ENCODE peak calls at places on chromosomes 3 and 15, in five cellular contexts. G is endothelial cell of umbilical vein; R is CD4-positive, alpha-beta memory T cell; Y is H9; X is CD8-positive, alpha-beta memory T cell. P is an unnamed sample.

GRCh38 chr3:51498871-51499790 is 684 bp downstream of the DCAF1 start:
- DNase-seq in G (peak; percentile 96), X (peak; percentile 73), Y (peak; percentile 97), R (peak; percentile 77), P (peak; percentile 82)

GRCh38 chr3:50008931-50009330 is 69.0 kb downstream of the RBM6 start:
- DNase-seq in X (no peak), R (no peak), G (no peak), Y (no peak), P (no peak)

GRCh38 chr3:74906181-74906580 is 291.7 kb upstream of the CNTN3 start:
- DNase-seq in X (no peak), G (no peak), R (no peak), Y (no peak), P (no peak)

GRCh38 chr15:80801891-80802680 is 22.9 kb downstream of the CEMIP start:
- DNase-seq in X (no peak), R (no peak), Y (no peak), G (peak; percentile 35), P (no peak)

GRCh38 chr3:129613205-129613740 is 6.8 kb upstream of the PLXND1 start:
- DNase-seq in R (no peak), X (no peak), G (no peak), Y (no peak), P (no peak)

GRCh38 chr3:142019794-142020320 is 129.5 kb downstream of the TFDP2 start:
- DNase-seq in R (no peak), X (no peak), G (peak; percentile 36), Y (no peak), P (no peak)

GRCh38 chr3:55631766-55632331 is 144.7 kb upstream of the WNT5A start:
- DNase-seq in X (no peak), Y (no peak), G (no peak), R (no peak), P (no peak)

GRCh38 chr15:31217566-31218270 is 108.9 kb upstream of the KLF13 start:
- DNase-seq in R (no peak), Y (no peak), X (no peak), G (no peak), P (no peak)

GRCh38 chr3:4907647-4908046 is 71.6 kb upstream of the BHLHE40 start:
- DNase-seq in Y (no peak), G (no peak), X (no peak), R (no peak), P (no peak)

GRCh38 chr3:45123841-45124269 is 22.3 kb downstream of the CDCP1 start:
- DNase-seq in Y (no peak), X (no peak), R (no peak), G (peak; percentile 40), P (no peak)

GRCh38 chr3:187473778-187474406 is 105.7 kb downstream of the RTP4 start:
- DNase-seq in Y (no peak), R (no peak), X (no peak), G (no peak), P (no peak)
- H3K9me3 ChIP-seq in Y (peaks cover 27% of the 10 kb centered on the region), R (no peaks in the 10 kb centered on the region), X (no peaks in the 10 kb centered on the region), G (no peaks in the 10 kb centered on the region), P (no peaks in the 10 kb centered on the region)

DNA sequence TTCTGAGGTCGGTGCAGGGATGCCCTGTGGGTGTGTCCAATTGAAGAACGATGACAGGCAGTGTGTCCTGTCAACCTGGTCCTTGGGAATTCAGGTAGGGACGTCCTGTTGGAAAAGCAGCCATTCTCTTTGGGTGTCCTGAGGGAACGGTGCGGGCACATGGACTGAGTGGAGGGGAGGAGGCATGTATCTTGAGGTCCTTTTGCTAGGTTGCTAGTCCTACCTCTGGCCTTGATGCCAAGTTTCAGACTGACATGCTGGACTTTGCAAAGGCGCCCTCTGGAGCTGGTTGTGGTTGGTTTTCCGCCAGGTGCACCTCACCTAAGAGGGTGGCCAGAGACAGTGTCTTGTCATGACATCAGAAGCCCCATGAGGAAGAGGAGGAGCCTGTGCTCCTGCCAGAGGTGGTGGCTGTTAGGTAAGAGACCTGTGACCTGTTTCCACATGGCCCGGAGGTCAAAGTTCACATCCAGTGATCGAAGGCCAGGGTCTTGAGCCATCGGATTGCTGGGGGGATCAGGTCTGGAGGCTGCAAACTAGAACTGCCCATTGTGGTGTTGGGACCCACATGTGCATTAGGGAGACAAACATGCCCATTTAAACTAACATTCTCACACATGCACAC is 106.3 kb downstream of the SNRPN start:
- DNase-seq in X (no peak), R (no peak), G (no peak), Y (peak; percentile 12), P (no peak)
- H3K9me3 ChIP-seq in X (peaks cover 100% of the 10 kb centered on the region), R (peaks cover 100% of the 10 kb centered on the region), G (peaks cover 80% of the 10 kb centered on the region), Y (peaks cover 96% of the 10 kb centered on the region), P (peaks cover 51% of the 10 kb centered on the region)

DNA sequence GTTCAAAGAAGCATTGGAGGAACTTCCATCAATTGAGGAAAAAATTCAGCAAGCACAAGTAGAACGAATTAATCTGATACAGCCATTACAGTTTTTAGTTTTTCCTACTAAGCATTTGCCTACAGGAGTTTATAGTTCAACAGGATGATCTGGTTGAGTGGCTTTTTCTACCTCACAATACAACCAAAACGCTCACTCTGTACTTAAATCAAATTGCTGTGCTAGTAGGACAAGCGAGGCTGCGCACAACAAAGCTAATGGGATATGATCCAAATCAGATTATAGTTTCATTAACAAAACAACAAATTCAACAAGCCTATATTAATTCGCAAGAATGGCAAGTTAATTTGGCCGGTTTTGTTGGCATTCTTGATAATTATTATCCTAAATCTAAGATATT is 44.2 kb downstream of the ETFA start:
- DNase-seq in R (no peak), X (no peak), G (no peak), Y (no peak), P (no peak)
- H3K9me3 ChIP-seq in R (peaks cover 9% of the 10 kb centered on the region), X (peaks cover 4% of the 10 kb centered on the region), G (peaks cover 7% of the 10 kb centered on the region), Y (peaks cover 25% of the 10 kb centered on the region), P (peaks cover 3% of the 10 kb centered on the region)

GRCh38 chr3:1664266-1664665 is 434.4 kb upstream of the CNTN4 start:
- DNase-seq in X (no peak), G (no peak), Y (no peak), R (no peak), P (no peak)
- H3K9me3 ChIP-seq in X (no peaks in the 10 kb centered on the region), G (no peaks in the 10 kb centered on the region), Y (no peaks in the 10 kb centered on the region), R (no peaks in the 10 kb centered on the region), P (no peaks in the 10 kb centered on the region)